ENCODE peak calls at places on chromosomes 3 and 15, in seven cellular contexts. One of them, this sample, is unnamed. For H3K4me1, the result is how much of the 10 kb centered on the place peaks cover.

GRCh38 chr15:81786776-81787175 is 259.0 kb downstream of the MEX3B start:
- DNase-seq in HepG2: no peak
- DNase-seq in fibroblast of lung: no peak
- DNase-seq in keratinocyte: no peak
- DNase-seq in neural progenitor cell: no peak
- DNase-seq in HCT116: no peak
- DNase-seq in hepatocyte: no peak
- DNase-seq in this sample: no peak

GRCh38 chr3:173397161-173398110 is at the start of gene NLGN1:
- DNase-seq in neural progenitor cell: peak
- DNase-seq in HCT116: no peak
- DNase-seq in keratinocyte: no peak
- DNase-seq in HepG2: no peak
- DNase-seq in fibroblast of lung: peak
- DNase-seq in hepatocyte: peak
- DNase-seq in this sample: no peak

GRCh38 chr3:155766206-155766605 is 21.3 kb upstream of the PLCH1 start:
- DNase-seq in keratinocyte: no peak
- DNase-seq in HepG2: no peak
- DNase-seq in hepatocyte: no peak
- DNase-seq in fibroblast of lung: peak
- DNase-seq in HCT116: no peak
- DNase-seq in neural progenitor cell: no peak
- DNase-seq in this sample: no peak

GRCh38 chr3:63159764-63160163 is 118.3 kb upstream of the SYNPR start:
- DNase-seq in keratinocyte: no peak
- DNase-seq in neural progenitor cell: no peak
- DNase-seq in HCT116: no peak
- DNase-seq in hepatocyte: no peak
- DNase-seq in fibroblast of lung: no peak
- DNase-seq in HepG2: no peak
- DNase-seq in this sample: no peak

GRCh38 chr15:73305331-73306211 is 63.2 kb downstream of the HCN4 start:
- DNase-seq in HepG2: peak
- DNase-seq in keratinocyte: peak
- DNase-seq in neural progenitor cell: peak
- DNase-seq in HCT116: peak
- DNase-seq in fibroblast of lung: peak
- DNase-seq in hepatocyte: peak
- DNase-seq in this sample: peak

GRCh38 chr3:37800022-37800493 is 61.6 kb upstream of the CTDSPL start:
- DNase-seq in keratinocyte: no peak
- DNase-seq in HepG2: no peak
- DNase-seq in HCT116: no peak
- DNase-seq in fibroblast of lung: no peak
- DNase-seq in hepatocyte: peak
- DNase-seq in neural progenitor cell: peak
- DNase-seq in this sample: no peak

GRCh38 chr15:80419546-80419945 is 15.4 kb downstream of the ARNT2 start:
- DNase-seq in keratinocyte: no peak
- DNase-seq in hepatocyte: no peak
- DNase-seq in neural progenitor cell: no peak
- DNase-seq in HepG2: no peak
- DNase-seq in HCT116: no peak
- DNase-seq in fibroblast of lung: no peak
- DNase-seq in this sample: no peak

GRCh38 chr3:126990890-126991289 is 8.0 kb downstream of the PLXNA1 start:
- DNase-seq in fibroblast of lung: no peak
- DNase-seq in neural progenitor cell: no peak
- DNase-seq in hepatocyte: no peak
- DNase-seq in HCT116: no peak
- DNase-seq in HepG2: no peak
- DNase-seq in keratinocyte: no peak
- DNase-seq in this sample: no peak

GRCh38 chr15:45869034-45869668 is 234.3 kb downstream of the SQOR start:
- DNase-seq in HepG2: no peak
- DNase-seq in HCT116: no peak
- DNase-seq in keratinocyte: no peak
- DNase-seq in fibroblast of lung: no peak
- DNase-seq in hepatocyte: no peak
- DNase-seq in neural progenitor cell: no peak
- DNase-seq in this sample: no peak

GRCh38 chr3:57160731-57161086 is 4.4 kb downstream of the IL17RD start:
- DNase-seq in hepatocyte: no peak
- DNase-seq in HCT116: no peak
- DNase-seq in fibroblast of lung: no peak
- DNase-seq in neural progenitor cell: no peak
- DNase-seq in keratinocyte: no peak
- DNase-seq in HepG2: no peak
- DNase-seq in this sample: no peak

GRCh38 chr15:77773903-77774302 is 141.2 kb upstream of the LINGO1 start:
- DNase-seq in keratinocyte: no peak
- DNase-seq in neural progenitor cell: no peak
- DNase-seq in fibroblast of lung: no peak
- DNase-seq in HepG2: no peak
- DNase-seq in HCT116: no peak
- DNase-seq in hepatocyte: no peak
- DNase-seq in this sample: no peak

GRCh38 chr3:14154895-14155432 is 23.4 kb downstream of the XPC start:
- DNase-seq in HCT116: no peak
- DNase-seq in HepG2: no peak
- DNase-seq in keratinocyte: no peak
- DNase-seq in hepatocyte: no peak
- DNase-seq in fibroblast of lung: no peak
- DNase-seq in neural progenitor cell: no peak
- DNase-seq in this sample: no peak

GRCh38 chr15:83207622-83208356 is at the start of gene HDGFL3:
- DNase-seq in hepatocyte: peak
- DNase-seq in keratinocyte: no peak
- DNase-seq in fibroblast of lung: peak
- DNase-seq in HepG2: no peak
- DNase-seq in neural progenitor cell: peak
- DNase-seq in HCT116: no peak
- DNase-seq in this sample: no peak

GRCh38 chr15:55858661-55859060 is 115.7 kb upstream of the PRTG start:
- DNase-seq in fibroblast of lung: peak
- DNase-seq in keratinocyte: no peak
- DNase-seq in hepatocyte: no peak
- DNase-seq in HepG2: no peak
- DNase-seq in neural progenitor cell: no peak
- DNase-seq in HCT116: no peak
- DNase-seq in this sample: no peak

GRCh38 chr3:8836096-8836495 is 66.7 kb upstream of the OXTR start:
- DNase-seq in keratinocyte: no peak
- DNase-seq in HepG2: no peak
- DNase-seq in neural progenitor cell: no peak
- DNase-seq in HCT116: no peak
- DNase-seq in hepatocyte: no peak
- DNase-seq in fibroblast of lung: no peak
- DNase-seq in this sample: no peak

GRCh38 chr3:18295171-18295920 is 129.8 kb downstream of the SATB1 start:
- DNase-seq in hepatocyte: peak
- DNase-seq in HCT116: peak
- DNase-seq in keratinocyte: peak
- DNase-seq in HepG2: peak
- DNase-seq in neural progenitor cell: peak
- DNase-seq in fibroblast of lung: peak
- DNase-seq in this sample: peak

GRCh38 chr15:58932791-58933310 is 628 bp downstream of the SLTM start:
- DNase-seq in neural progenitor cell: no peak
- DNase-seq in HepG2: no peak
- DNase-seq in HCT116: no peak
- DNase-seq in hepatocyte: peak
- DNase-seq in keratinocyte: no peak
- DNase-seq in fibroblast of lung: peak
- DNase-seq in this sample: no peak

GRCh38 chr3:157151151-157151550 is 8.8 kb downstream of the CCNL1 start:
- DNase-seq in neural progenitor cell: no peak
- DNase-seq in HepG2: no peak
- DNase-seq in keratinocyte: no peak
- DNase-seq in hepatocyte: no peak
- DNase-seq in HCT116: no peak
- DNase-seq in fibroblast of lung: no peak
- DNase-seq in this sample: no peak

GRCh38 chr15:96408591-96409183 is 78.2 kb downstream of the NR2F2 start:
- DNase-seq in hepatocyte: no peak
- DNase-seq in neural progenitor cell: no peak
- DNase-seq in keratinocyte: no peak
- DNase-seq in fibroblast of lung: no peak
- DNase-seq in HCT116: no peak
- DNase-seq in HepG2: no peak
- DNase-seq in this sample: no peak

GRCh38 chr3:137121704-137122314 is 164.0 kb downstream of the IL20RB start:
- DNase-seq in hepatocyte: peak
- DNase-seq in fibroblast of lung: peak
- DNase-seq in neural progenitor cell: peak
- DNase-seq in HepG2: peak
- DNase-seq in keratinocyte: peak
- DNase-seq in HCT116: peak
- DNase-seq in this sample: peak

GRCh38 chr3:142973217-142974009 is 9.9 kb upstream of the PAQR9 start:
- DNase-seq in HepG2: no peak
- DNase-seq in neural progenitor cell: no peak
- DNase-seq in fibroblast of lung: no peak
- DNase-seq in hepatocyte: no peak
- DNase-seq in keratinocyte: no peak
- DNase-seq in HCT116: no peak
- DNase-seq in this sample: no peak

GRCh38 chr15:33309602-33310276 is 1.0 kb upstream of the RYR3 start:
- DNase-seq in keratinocyte: no peak
- DNase-seq in hepatocyte: no peak
- DNase-seq in neural progenitor cell: peak
- DNase-seq in HepG2: no peak
- DNase-seq in fibroblast of lung: no peak
- DNase-seq in HCT116: no peak
- DNase-seq in this sample: no peak

GRCh38 chr15:33113666-33114483 is 80.6 kb downstream of the FMN1 start:
- DNase-seq in HepG2: no peak
- DNase-seq in HCT116: no peak
- DNase-seq in fibroblast of lung: no peak
- DNase-seq in neural progenitor cell: no peak
- DNase-seq in hepatocyte: no peak
- DNase-seq in keratinocyte: no peak
- DNase-seq in this sample: no peak

GRCh38 chr3:154540950-154541604 is 111.1 kb upstream of the GPR149 start:
- DNase-seq in hepatocyte: no peak
- DNase-seq in neural progenitor cell: no peak
- DNase-seq in fibroblast of lung: no peak
- DNase-seq in HepG2: no peak
- DNase-seq in keratinocyte: peak
- DNase-seq in HCT116: no peak
- DNase-seq in this sample: no peak

GRCh38 chr3:33883538-33884203 is 85.2 kb downstream of the PDCD6IP start:
- DNase-seq in HCT116: peak
- DNase-seq in neural progenitor cell: peak
- DNase-seq in HepG2: peak
- DNase-seq in fibroblast of lung: peak
- DNase-seq in keratinocyte: no peak
- DNase-seq in hepatocyte: peak
- DNase-seq in this sample: no peak

GRCh38 chr3:81876826-81877225 is 115.4 kb upstream of the GBE1 start:
- DNase-seq in HepG2: no peak
- DNase-seq in HCT116: no peak
- DNase-seq in neural progenitor cell: no peak
- DNase-seq in fibroblast of lung: no peak
- DNase-seq in hepatocyte: no peak
- DNase-seq in keratinocyte: no peak
- DNase-seq in this sample: no peak

GRCh38 chr3:59850352-59850870 is 800.6 kb upstream of the CFAP20DC start:
- DNase-seq in keratinocyte: no peak
- DNase-seq in neural progenitor cell: no peak
- DNase-seq in HCT116: no peak
- DNase-seq in fibroblast of lung: no peak
- DNase-seq in HepG2: no peak
- DNase-seq in hepatocyte: no peak
- DNase-seq in this sample: no peak
- TF ChIP-seq EZH2 in keratinocyte: no peak
- TF ChIP-seq EZH2 in neural progenitor cell: no peak
- TF ChIP-seq EZH2 in HCT116: no peak
- TF ChIP-seq EZH2 in fibroblast of lung: no peak
- TF ChIP-seq EZH2 in HepG2: no peak
- TF ChIP-seq EZH2 in hepatocyte: no peak
- TF ChIP-seq EZH2 in this sample: no peak

GRCh38 chr3:182786564-182787196 is 6.6 kb upstream of the ATP11B start:
- DNase-seq in HepG2: no peak
- DNase-seq in keratinocyte: no peak
- DNase-seq in HCT116: no peak
- DNase-seq in fibroblast of lung: no peak
- DNase-seq in neural progenitor cell: no peak
- DNase-seq in hepatocyte: no peak
- DNase-seq in this sample: no peak
- H3K4me1 ChIP-seq in HepG2: under half
- H3K4me1 ChIP-seq in keratinocyte: under half
- H3K4me1 ChIP-seq in HCT116: under half
- H3K4me1 ChIP-seq in fibroblast of lung: under half
- H3K4me1 ChIP-seq in neural progenitor cell: under half
- H3K4me1 ChIP-seq in hepatocyte: under half
- H3K4me1 ChIP-seq in this sample: under half

GRCh38 chr15:50108446-50108845 is 10.6 kb downstream of the ATP8B4 start:
- DNase-seq in fibroblast of lung: no peak
- DNase-seq in keratinocyte: no peak
- DNase-seq in HepG2: no peak
- DNase-seq in hepatocyte: no peak
- DNase-seq in neural progenitor cell: no peak
- DNase-seq in HCT116: no peak
- DNase-seq in this sample: no peak

GRCh38 chr15:50107591-50108408 is 11.2 kb downstream of the ATP8B4 start:
- DNase-seq in hepatocyte: no peak
- DNase-seq in keratinocyte: no peak
- DNase-seq in fibroblast of lung: no peak
- DNase-seq in HepG2: no peak
- DNase-seq in HCT116: no peak
- DNase-seq in neural progenitor cell: no peak
- DNase-seq in this sample: no peak

GRCh38 chr15:50107157-50107556 is 11.9 kb downstream of the ATP8B4 start:
- DNase-seq in fibroblast of lung: no peak
- DNase-seq in hepatocyte: no peak
- DNase-seq in keratinocyte: no peak
- DNase-seq in HCT116: no peak
- DNase-seq in neural progenitor cell: no peak
- DNase-seq in HepG2: no peak
- DNase-seq in this sample: no peak

GRCh38 chr15:50106438-50106837 is 12.6 kb downstream of the ATP8B4 start:
- DNase-seq in HCT116: no peak
- DNase-seq in HepG2: no peak
- DNase-seq in keratinocyte: no peak
- DNase-seq in hepatocyte: no peak
- DNase-seq in fibroblast of lung: no peak
- DNase-seq in neural progenitor cell: no peak
- DNase-seq in this sample: no peak

GRCh38 chr15:50109086-50109987 is 9.7 kb downstream of the ATP8B4 start:
- DNase-seq in fibroblast of lung: peak
- DNase-seq in HepG2: no peak
- DNase-seq in neural progenitor cell: no peak
- DNase-seq in HCT116: no peak
- DNase-seq in keratinocyte: no peak
- DNase-seq in hepatocyte: no peak
- DNase-seq in this sample: no peak
- H2AFZ ChIP-seq in fibroblast of lung: no peak
- H2AFZ ChIP-seq in HepG2: no peak
- H2AFZ ChIP-seq in neural progenitor cell: peak
- H2AFZ ChIP-seq in HCT116: no peak
- H2AFZ ChIP-seq in keratinocyte: peak
- H2AFZ ChIP-seq in hepatocyte: no peak
- H2AFZ ChIP-seq in this sample: no peak

GRCh38 chr3:32106929-32107362 is 526 bp downstream of the GPD1L start:
- DNase-seq in HepG2: no peak
- DNase-seq in fibroblast of lung: no peak
- DNase-seq in neural progenitor cell: peak
- DNase-seq in hepatocyte: peak
- DNase-seq in keratinocyte: no peak
- DNase-seq in HCT116: no peak
- DNase-seq in this sample: peak
- TF ChIP-seq EZH2 in HepG2: no peak
- TF ChIP-seq EZH2 in fibroblast of lung: no peak
- TF ChIP-seq EZH2 in neural progenitor cell: peak
- TF ChIP-seq EZH2 in hepatocyte: no peak
- TF ChIP-seq EZH2 in keratinocyte: no peak
- TF ChIP-seq EZH2 in HCT116: no peak
- TF ChIP-seq EZH2 in this sample: no peak